ENCODE peak calls at places on chromosomes 2 and 18, in seven cellular contexts. E is BE2C, J is astrocyte of the spinal cord, A is kidney, D is mesothelial cell of epicardium, W is omental fat pad, X is CD14-positive monocyte. Y is an unnamed sample.
A peak's percentile ranks its signal among the peaks of the same experiment; 100 is the strongest.

GRCh38 chr18:54616220-54616848 is 25.3 kb downstream of the DYNAP start:
- DNase-seq in E (no peak), J (no peak), A (no peak), D (no peak), W (no peak), X (no peak), Y (no peak)

GRCh38 chr18:2982452-2983172 is 30.3 kb downstream of the LPIN2 start:
- DNase-seq in E (no peak), J (no peak), A (no peak), D (no peak), W (no peak), X (no peak), Y (no peak)

GRCh38 chr2:208466133-208466919 is 59.7 kb downstream of the PTH2R start:
- DNase-seq in E (peak; percentile 68), J (peak; percentile 17), A (no peak), D (no peak), W (no peak), X (no peak), Y (no peak)

GRCh38 chr2:127560201-127560928 is 24.9 kb downstream of the MYO7B start:
- DNase-seq in E (no peak), J (no peak), A (no peak), D (no peak), W (no peak), X (no peak), Y (no peak)

GRCh38 chr18:50099725-50100414 is 95.1 kb downstream of the MYO5B start:
- DNase-seq in E (no peak), J (peak; percentile 52), A (no peak), D (no peak), W (no peak), X (no peak), Y (no peak)

GRCh38 chr2:192828947-192829346 is 634.2 kb upstream of the TMEFF2 start:
- DNase-seq in E (peak; percentile 65), J (no peak), A (peak; percentile 59), D (no peak), W (no peak), X (no peak), Y (no peak)

GRCh38 chr2:231124833-231125232 is at the start of gene HTR2B:
- DNase-seq in E (peak; percentile 38), J (no peak), A (no peak), D (no peak), W (no peak), X (no peak), Y (no peak)

GRCh38 chr2:239790313-239790712 is 234.8 kb downstream of the NDUFA10 start:
- DNase-seq in E (peak; percentile 1), J (no peak), A (no peak), D (no peak), W (no peak), X (no peak), Y (no peak)

GRCh38 chr2:238425505-238425978 is 1.2 kb upstream of the ASB1 start:
- DNase-seq in E (no peak), J (no peak), A (no peak), D (no peak), W (no peak), X (no peak), Y (no peak)

GRCh38 chr18:75546964-75547363 is 119.5 kb upstream of the SMIM21 start:
- DNase-seq in E (no peak), J (no peak), A (no peak), D (no peak), W (no peak), X (no peak), Y (no peak)
- TF ChIP-seq CTCF in E (peak; percentile 21), J (peak; percentile 7), A (no peak), D (no peak), W (no peak), X (no peak), Y (no peak)

GRCh38 chr2:191758420-191759199 is 80.7 kb downstream of the NABP1 start:
- DNase-seq in E (peak; percentile 76), J (peak; percentile 32), A (no peak), D (no peak), W (no peak), X (peak; percentile 67), Y (peak; percentile 34)
- TF ChIP-seq CTCF in E (peak; percentile 95), J (peak; percentile 66), A (peak; percentile 40), D (no peak), W (no peak), X (peak; percentile 89), Y (peak; percentile 69)

GRCh38 chr2:224039770-224040088 is 643 bp upstream of the SERPINE2 start:
- DNase-seq in E (no peak), J (no peak), A (no peak), D (no peak), W (no peak), X (no peak), Y (no peak)

GRCh38 chr2:224039080-224039769 is at the start of gene SERPINE2:
- DNase-seq in E (peak; percentile 42), J (peak; percentile 69), A (peak; percentile 84), D (peak; percentile 31), W (no peak), X (no peak), Y (peak; percentile 46)

GRCh38 chr2:224036731-224037376 is 2.2 kb downstream of the SERPINE2 start:
- DNase-seq in E (no peak), J (peak; percentile 40), A (no peak), D (no peak), W (no peak), X (no peak), Y (no peak)

GRCh38 chr2:224038830-224039079 is 331 bp downstream of the SERPINE2 start:
- DNase-seq in E (no peak), J (no peak), A (no peak), D (no peak), W (no peak), X (no peak), Y (no peak)

DNA sequence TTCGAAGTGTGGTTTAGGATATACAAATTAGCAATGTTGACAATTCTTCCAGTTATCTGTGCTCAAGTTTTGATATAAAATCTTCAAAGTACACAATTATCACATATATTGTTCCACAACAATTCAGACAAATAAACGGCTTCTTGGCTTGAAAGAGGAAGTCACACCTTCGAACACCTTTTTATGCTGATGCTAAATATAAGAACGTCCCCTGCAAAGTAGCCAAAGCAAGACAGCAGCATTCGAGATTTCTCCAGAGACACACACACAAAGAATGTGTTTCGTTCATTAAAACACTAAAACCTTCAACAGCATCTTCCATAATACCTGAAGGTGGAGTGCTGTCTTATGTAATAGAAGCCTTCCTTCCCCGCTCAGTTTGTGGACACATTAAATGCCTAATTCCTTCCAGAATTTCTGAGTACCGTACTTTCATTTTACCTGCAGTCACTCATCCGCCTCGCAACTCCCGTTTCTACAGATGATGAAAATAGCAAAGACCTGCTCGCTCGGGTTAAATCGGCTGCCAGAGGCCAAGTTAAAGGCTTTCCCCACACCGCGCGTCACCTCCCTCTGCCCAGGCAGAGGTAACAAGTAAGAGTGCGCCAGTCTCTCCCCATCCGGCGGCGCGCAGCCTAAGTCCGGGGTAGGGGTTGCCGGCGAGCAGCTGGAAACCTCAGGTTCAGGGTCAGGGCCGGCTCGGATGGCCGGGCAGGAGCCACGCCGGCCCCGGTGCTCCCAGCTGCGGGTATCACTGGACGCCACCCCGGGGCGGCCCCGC is 847 bp downstream of the SERPINE2 start:
- DNase-seq in E (peak; percentile 28), J (peak; percentile 43), A (peak; percentile 84), D (peak; percentile 25), W (no peak), X (no peak), Y (peak; percentile 40)
- TF ChIP-seq CTCF in E (no peak), J (no peak), A (no peak), D (no peak), W (no peak), X (no peak), Y (no peak)

GRCh38 chr2:14577843-14578242 is 54.7 kb upstream of the LRATD1 start:
- DNase-seq in E (no peak), J (no peak), A (no peak), D (no peak), W (no peak), X (no peak), Y (no peak)
- TF ChIP-seq CTCF in E (no peak), J (no peak), A (no peak), D (no peak), W (no peak), X (no peak), Y (no peak)

GRCh38 chr18:74082476-74083070 is 65.1 kb downstream of the FBXO15 start:
- DNase-seq in E (peak; percentile 52), J (peak; percentile 57), A (no peak), D (no peak), W (no peak), X (no peak), Y (no peak)
- TF ChIP-seq CTCF in E (peak; percentile 49), J (peak; percentile 63), A (peak; percentile 45), D (no peak), W (no peak), X (no peak), Y (no peak)

GRCh38 chr18:58625839-58626238 is 3.1 kb downstream of the ALPK2 start:
- DNase-seq in E (no peak), J (no peak), A (no peak), D (no peak), W (no peak), X (no peak), Y (no peak)
- TF ChIP-seq CTCF in E (no peak), J (no peak), A (no peak), D (no peak), W (no peak), X (no peak), Y (no peak)

Y was measured in natural killer cell.